ENCODE peak calls at places on chromosomes 3 and 15, in seven cellular contexts. T is CD8-positive, alpha-beta T cell; Y is heart right ventricle; J is kidney; H is body of pancreas; X is stomach; Q is brain microvascular endothelial cell. C is an unnamed sample.

GRCh38 chr15:53910236-53910849 is 67.9 kb upstream of the UNC13C start:
- DNase-seq in T (no peak), Y (no peak), J (no peak), H (peak), X (peak), Q (no peak), C (no peak)

GRCh38 chr3:140285380-140285779 is 350.4 kb downstream of the CLSTN2 start:
- DNase-seq in T (no peak), Y (no peak), J (no peak), H (no peak), X (no peak), Q (no peak), C (no peak)

GRCh38 chr3:194779729-194780224 is 94.1 kb downstream of the FAM43A start:
- DNase-seq in T (no peak), Y (no peak), J (no peak), H (no peak), X (no peak), Q (peak), C (no peak)

GRCh38 chr3:41404601-41405000 is 205.3 kb downstream of the CTNNB1 start:
- DNase-seq in T (no peak), Y (no peak), J (no peak), H (no peak), X (no peak), Q (no peak), C (no peak)

GRCh38 chr3:151330374-151330773 is 1.0 kb upstream of the P2RY13 start:
- DNase-seq in T (no peak), Y (no peak), J (no peak), H (no peak), X (no peak), Q (no peak), C (no peak)

GRCh38 chr3:135213213-135213612 is 418.2 kb downstream of the EPHB1 start:
- DNase-seq in T (no peak), Y (no peak), J (no peak), H (no peak), X (no peak), Q (no peak), C (no peak)

GRCh38 chr3:35932995-35933394 is 293.7 kb downstream of the ARPP21 start:
- DNase-seq in T (no peak), Y (no peak), J (no peak), H (no peak), X (no peak), Q (peak), C (no peak)

GRCh38 chr15:33150993-33151392 is 43.5 kb downstream of the FMN1 start:
- DNase-seq in T (no peak), Y (no peak), J (no peak), H (no peak), X (no peak), Q (no peak), C (no peak)

GRCh38 chr3:113436794-113437193 is 4.5 kb downstream of the CFAP44 start:
- DNase-seq in T (no peak), Y (no peak), J (no peak), H (no peak), X (no peak), Q (peak), C (no peak)

GRCh38 chr3:149898771-149899170 is 71.9 kb downstream of the PFN2 start:
- DNase-seq in T (no peak), Y (no peak), J (no peak), H (no peak), X (no peak), Q (peak), C (no peak)

GRCh38 chr3:174318146-174318545 is 541.0 kb upstream of the NAALADL2 start:
- DNase-seq in T (no peak), Y (no peak), J (no peak), H (no peak), X (no peak), Q (no peak), C (no peak)

GRCh38 chr3:109331692-109332091 is 5.7 kb downstream of the DPPA4 start:
- DNase-seq in T (no peak), Y (no peak), J (no peak), H (no peak), X (no peak), Q (no peak), C (no peak)

GRCh38 chr3:151003024-151003771 is 30.7 kb upstream of the CLRN1 start:
- DNase-seq in T (no peak), Y (no peak), J (no peak), H (no peak), X (no peak), Q (peak), C (no peak)

GRCh38 chr3:8386221-8386620 is 115.4 kb upstream of the LMCD1 start:
- DNase-seq in T (no peak), Y (no peak), J (no peak), H (no peak), X (no peak), Q (peak), C (no peak)

GRCh38 chr15:67079361-67079760 is 14.0 kb downstream of the SMAD3 start:
- DNase-seq in T (no peak), Y (no peak), J (no peak), H (no peak), X (no peak), Q (no peak), C (no peak)

GRCh38 chr3:115100172-115100571 is 46.9 kb downstream of the ZBTB20 start:
- DNase-seq in T (no peak), Y (no peak), J (no peak), H (peak), X (no peak), Q (peak), C (no peak)

GRCh38 chr3:63655519-63655918 is 3.0 kb downstream of the SNTN start:
- DNase-seq in T (no peak), Y (no peak), J (no peak), H (no peak), X (no peak), Q (peak), C (no peak)

GRCh38 chr15:42133892-42134502 is 22.4 kb downstream of the PLA2G4F start:
- DNase-seq in T (no peak), Y (peak), J (no peak), H (peak), X (peak), Q (no peak), C (peak)

GRCh38 chr3:124174910-124175874 is 183.3 kb upstream of the ROPN1 start:
- DNase-seq in T (no peak), Y (no peak), J (no peak), H (no peak), X (no peak), Q (no peak), C (no peak)

GRCh38 chr3:9715127-9715526 is 11.5 kb downstream of the CPNE9 start:
- DNase-seq in T (no peak), Y (no peak), J (no peak), H (no peak), X (no peak), Q (no peak), C (no peak)

GRCh38 chr3:192409838-192410683 is 317.3 kb downstream of the FGF12 start:
- DNase-seq in T (no peak), Y (peak), J (peak), H (no peak), X (no peak), Q (no peak), C (no peak)

GRCh38 chr3:197748597-197749314 is 927 bp upstream of the FYTTD1 start:
- DNase-seq in T (no peak), Y (no peak), J (no peak), H (no peak), X (no peak), Q (no peak), C (no peak)

GRCh38 chr15:31268911-31269784 is 57.5 kb upstream of the KLF13 start:
- DNase-seq in T (no peak), Y (no peak), J (peak), H (peak), X (peak), Q (no peak), C (no peak)

GRCh38 chr15:48389701-48390143 is 58.5 kb downstream of the DUT start:
- DNase-seq in T (no peak), Y (no peak), J (no peak), H (no peak), X (no peak), Q (no peak), C (no peak)

GRCh38 chr15:78968539-78969271 is 23.9 kb upstream of the CTSH start:
- DNase-seq in T (no peak), Y (no peak), J (no peak), H (no peak), X (peak), Q (no peak), C (no peak)

DNA sequence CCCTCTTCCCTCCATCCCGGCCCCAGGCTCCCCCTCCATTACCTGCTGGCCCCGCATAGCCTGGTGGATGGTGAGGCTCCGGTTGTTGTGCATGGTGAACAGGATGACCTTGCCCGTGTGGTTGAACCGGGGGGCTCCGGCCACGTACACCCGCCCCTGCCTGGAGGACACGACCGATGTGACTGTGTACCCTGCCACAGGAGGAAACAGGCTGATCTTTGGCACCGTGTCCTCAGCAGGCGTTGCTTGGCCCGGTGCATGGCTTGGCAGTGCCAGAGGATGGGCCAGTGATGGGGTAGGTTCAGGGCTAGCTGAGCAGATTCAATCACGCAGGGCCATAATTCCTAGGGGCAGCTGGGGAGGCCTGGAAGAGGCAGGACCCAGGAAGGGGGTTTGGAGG is 58.1 kb downstream of the FEM1B start:
- DNase-seq in T (no peak), Y (peak), J (no peak), H (no peak), X (no peak), Q (no peak), C (no peak)
- H3K27ac ChIP-seq in T (no peak), Y (peak), J (no peak), H (peak), X (no peak), Q (no peak), C (no peak)

GRCh38 chr15:64619880-64620839 is 155.2 kb downstream of the RBPMS2 start:
- DNase-seq in T (no peak), Y (no peak), J (no peak), H (no peak), X (no peak), Q (peak), C (no peak)
- H3K27ac ChIP-seq in T (no peak), Y (no peak), J (no peak), H (no peak), X (peak), Q (no peak), C (no peak)

GRCh38 chr3:160883373-160883772 is 127.3 kb downstream of the PPM1L start:
- DNase-seq in T (no peak), Y (no peak), J (no peak), H (no peak), X (no peak), Q (peak), C (no peak)
- H3K27ac ChIP-seq in T (no peak), Y (no peak), J (no peak), H (no peak), X (no peak), Q (no peak), C (no peak)

DNA sequence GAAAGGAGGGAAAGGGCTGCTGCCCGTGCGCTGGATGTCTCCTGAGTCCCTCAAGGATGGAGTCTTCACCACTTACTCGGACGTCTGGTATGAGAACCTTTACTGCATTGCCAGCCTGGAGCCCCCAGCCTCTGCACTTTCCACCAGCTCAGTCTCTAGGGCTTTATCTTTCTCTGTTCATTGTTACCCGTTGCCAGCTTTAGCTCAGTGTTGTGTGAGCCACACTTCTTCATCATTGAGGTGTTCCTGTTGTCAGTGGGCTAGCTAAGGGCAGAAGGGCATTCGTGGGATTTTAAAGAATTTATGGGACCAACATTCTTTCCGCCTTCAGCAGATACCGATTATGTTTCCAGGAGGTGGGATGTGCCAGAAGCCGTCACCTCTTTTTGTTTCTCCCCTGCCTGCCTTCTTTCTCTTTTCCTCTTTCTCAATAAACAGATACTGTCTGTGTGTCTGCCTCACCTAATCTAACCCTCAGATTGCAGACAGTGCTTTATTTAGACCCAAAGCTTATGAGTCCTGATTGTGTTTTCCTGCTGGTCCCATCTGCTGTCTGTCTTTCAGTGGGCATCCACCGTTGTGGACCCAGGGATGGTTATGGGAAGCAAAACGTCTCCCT is 64.5 kb downstream of the PGPEP1L start:
- DNase-seq in T (no peak), Y (no peak), J (no peak), H (no peak), X (no peak), Q (no peak), C (no peak)
- H3K27ac ChIP-seq in T (no peak), Y (no peak), J (no peak), H (no peak), X (no peak), Q (no peak), C (no peak)

GRCh38 chr3:38251197-38251596 is 14.4 kb upstream of the SLC22A13 start:
- DNase-seq in T (no peak), Y (no peak), J (no peak), H (no peak), X (no peak), Q (no peak), C (no peak)
- H3K27ac ChIP-seq in T (no peak), Y (no peak), J (no peak), H (no peak), X (no peak), Q (no peak), C (no peak)

GRCh38 chr3:58375209-58375608 is 42.5 kb downstream of the PXK start:
- DNase-seq in T (no peak), Y (no peak), J (no peak), H (no peak), X (no peak), Q (no peak), C (no peak)

GRCh38 chr3:58377168-58377567 is 44.5 kb downstream of the PXK start:
- DNase-seq in T (no peak), Y (no peak), J (no peak), H (no peak), X (no peak), Q (no peak), C (no peak)

GRCh38 chr3:58383476-58383875 is 50.2 kb downstream of the PDHB start:
- DNase-seq in T (no peak), Y (no peak), J (no peak), H (no peak), X (no peak), Q (no peak), C (no peak)

GRCh38 chr3:58379351-58380073 is 46.8 kb downstream of the PXK start:
- DNase-seq in T (no peak), Y (no peak), J (no peak), H (no peak), X (no peak), Q (no peak), C (no peak)

GRCh38 chr3:58377750-58378149 is 45.1 kb downstream of the PXK start:
- DNase-seq in T (no peak), Y (no peak), J (no peak), H (no peak), X (no peak), Q (no peak), C (no peak)
- H3K27ac ChIP-seq in T (no peak), Y (no peak), J (no peak), H (no peak), X (no peak), Q (no peak), C (peak)

GRCh38 chr3:48420561-48420960 is 9.3 kb downstream of the PLXNB1 start:
- DNase-seq in T (no peak), Y (no peak), J (no peak), H (no peak), X (no peak), Q (no peak), C (no peak)
- H3K27ac ChIP-seq in T (no peak), Y (no peak), J (no peak), H (no peak), X (no peak), Q (no peak), C (peak)